ENCODE peak calls at places on chromosomes 16 and 17, in ten cellular contexts. D, I, Y, N, T, A, K, Z, X and W are unnamed samples.
A peak's percentile ranks its signal among the peaks of the same experiment; 100 is the strongest.

GRCh38 chr17:70608193-70608592 is 438.9 kb downstream of the KCNJ2 start:
- DNase-seq in X (no peak), Y (no peak), I (no peak), Z (no peak), N (no peak), D (no peak), A (no peak), T (no peak), K (no peak), W (no peak)

GRCh38 chr17:75262112-75262606 is 480 bp downstream of the MRPS7 start:
- DNase-seq in I (no peak), K (no peak), Y (no peak), X (no peak), A (no peak), T (no peak), N (peak; percentile 81), Z (no peak), D (no peak), W (no peak)

GRCh38 chr17:31235110-31235509 is 61.9 kb downstream of the OMG start:
- DNase-seq in A (no peak), Z (no peak), Y (no peak), X (no peak), I (no peak), D (no peak), N (no peak), T (no peak), K (no peak), W (no peak)

GRCh38 chr17:67639997-67640396 is 77.7 kb upstream of the NOL11 start:
- DNase-seq in T (no peak), Y (no peak), I (no peak), A (no peak), D (no peak), N (no peak), Z (no peak), K (no peak), X (no peak), W (no peak)

GRCh38 chr16:3665508-3665907 is 11.0 kb downstream of the DNASE1 start:
- DNase-seq in I (no peak), A (no peak), N (no peak), D (no peak), K (no peak), X (no peak), T (no peak), Z (no peak), Y (no peak), W (no peak)

GRCh38 chr17:30716461-30717289 is 107.8 kb downstream of the CRLF3 start:
- DNase-seq in K (peak; percentile 16), D (no peak), Z (no peak), T (no peak), X (no peak), N (peak; percentile 65), I (no peak), Y (no peak), A (no peak), W (peak; percentile 36)

GRCh38 chr17:76438906-76439305 is 14.0 kb downstream of the UBE2O start:
- DNase-seq in A (no peak), I (no peak), Z (no peak), T (no peak), K (peak; percentile 36), Y (no peak), X (no peak), D (no peak), N (no peak), W (no peak)

GRCh38 chr16:81198635-81199034 is 39.9 kb upstream of the BCO1 start:
- DNase-seq in D (no peak), Z (no peak), X (no peak), A (no peak), T (no peak), Y (no peak), I (no peak), K (no peak), N (no peak), W (no peak)

DNA sequence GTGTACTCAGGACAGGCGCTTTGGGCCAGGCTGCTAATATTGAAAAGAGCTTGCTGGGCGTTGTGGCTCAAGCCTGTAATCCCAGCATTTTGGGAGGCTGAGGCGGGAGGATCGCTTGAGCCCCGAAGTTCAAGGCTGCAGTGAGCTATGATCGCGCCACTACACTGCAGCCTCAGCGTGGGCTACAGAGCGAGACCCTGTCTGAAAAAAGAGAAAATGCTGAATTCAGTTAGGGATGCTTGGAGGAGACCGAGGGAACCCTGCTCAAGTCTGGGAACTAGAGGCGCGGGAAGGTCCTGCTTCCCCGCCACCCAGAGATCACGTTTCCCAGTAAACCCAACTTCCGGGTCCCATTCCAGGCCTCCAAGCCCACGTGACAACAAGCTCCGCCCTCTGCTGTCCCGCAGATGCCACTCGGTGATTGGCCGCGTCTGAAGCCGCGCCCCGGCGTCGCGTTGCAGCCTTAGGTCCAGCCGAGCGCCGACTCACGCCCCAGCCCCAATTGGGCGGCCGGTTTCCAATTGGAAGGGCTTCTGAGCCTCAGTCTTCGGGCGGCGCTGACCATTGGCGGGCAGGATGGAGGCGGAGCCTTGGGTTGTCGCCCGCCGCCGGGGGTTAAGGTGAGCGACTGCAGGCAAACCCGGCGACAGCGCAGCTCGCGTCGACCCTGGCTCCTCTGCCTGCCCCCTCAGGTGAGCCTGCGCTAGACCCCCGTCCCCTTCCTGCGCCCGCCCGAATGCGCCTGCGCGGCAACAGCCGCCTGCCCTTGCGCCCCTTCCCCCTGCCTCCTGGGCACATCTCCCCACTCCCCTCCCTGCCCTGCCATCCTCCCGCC is at the start of gene PHKG2:
- DNase-seq in N (peak; percentile 100), I (peak; percentile 99), K (peak; percentile 98), Y (peak; percentile 96), A (peak; percentile 98), D (peak; percentile 97), X (peak; percentile 99), T (peak; percentile 99), Z (peak; percentile 99), W (peak; percentile 99)
- TF ChIP-seq POLR2A in N (no peak), I (no peak), K (peak; percentile 66), Y (peak; percentile 65), A (peak; percentile 94), D (peak; percentile 92), X (peak; percentile 92), T (peak; percentile 61), Z (peak; percentile 58), W (peak; percentile 88)

GRCh38 chr17:17535957-17536356 is 39.8 kb upstream of the RASD1 start:
- DNase-seq in A (no peak), Z (peak; percentile 86), X (peak; percentile 77), Y (no peak), I (peak; percentile 94), K (peak; percentile 39), T (no peak), D (no peak), N (no peak), W (no peak)
- TF ChIP-seq POLR2A in A (no peak), Z (peak; percentile 26), X (peak; percentile 10), Y (no peak), I (no peak), K (no peak), T (peak; percentile 17), D (no peak), N (no peak), W (no peak)

GRCh38 chr16:1936945-1937479 is 6.0 kb downstream of the MSRB1 start:
- DNase-seq in K (no peak), X (no peak), D (no peak), T (no peak), Y (no peak), N (no peak), A (no peak), Z (no peak), I (no peak), W (no peak)

GRCh38 chr16:1940273-1941161 is 2.5 kb downstream of the MSRB1 start:
- DNase-seq in Z (no peak), Y (no peak), K (no peak), X (peak; percentile 93), D (no peak), I (no peak), A (no peak), N (no peak), T (no peak), W (no peak)

GRCh38 chr16:1941162-1941923 is 1.7 kb downstream of the MSRB1 start:
- DNase-seq in A (no peak), D (no peak), I (no peak), K (no peak), X (peak; percentile 73), Z (no peak), T (no peak), N (no peak), Y (no peak), W (no peak)

GRCh38 chr16:1938910-1939309 is 4.1 kb downstream of the MSRB1 start:
- DNase-seq in N (no peak), T (no peak), A (no peak), X (no peak), Z (no peak), Y (no peak), I (no peak), D (no peak), K (no peak), W (no peak)

DNA sequence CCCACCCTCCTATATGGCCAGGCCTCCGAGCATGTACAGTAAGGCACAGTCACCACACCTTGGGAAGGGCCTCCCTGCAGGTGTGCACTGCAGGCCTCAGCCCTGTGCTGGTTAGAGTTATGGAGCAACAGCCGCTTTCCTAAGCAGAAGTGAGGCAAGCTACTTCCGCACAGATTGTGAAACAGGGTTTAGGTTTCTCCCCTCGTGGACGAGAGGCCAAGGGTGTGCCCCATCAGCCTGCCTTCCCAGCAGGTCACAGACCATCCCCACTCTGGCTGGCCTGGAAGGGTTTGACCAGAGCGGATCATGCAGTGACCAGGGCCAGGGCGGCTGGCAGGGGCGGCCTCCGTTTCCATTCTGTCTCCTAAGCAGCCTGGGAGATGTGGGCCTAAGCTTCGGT is 4.7 kb downstream of the MSRB1 start:
- DNase-seq in I (no peak), Z (no peak), A (no peak), D (no peak), K (no peak), T (no peak), Y (no peak), X (no peak), N (no peak), W (no peak)
- TF ChIP-seq POLR2A in I (no peak), Z (no peak), A (no peak), D (no peak), K (no peak), T (no peak), Y (no peak), X (no peak), N (no peak), W (no peak)

GRCh38 chr16:89739383-89739782 is 18.0 kb downstream of the ZNF276 start:
- DNase-seq in Y (no peak), N (no peak), A (no peak), Z (no peak), I (no peak), K (no peak), T (no peak), X (no peak), D (no peak), W (no peak)

GRCh38 chr16:89744813-89745212 is 23.5 kb downstream of the ZNF276 start:
- DNase-seq in X (no peak), A (no peak), Z (peak; percentile 44), I (peak; percentile 73), Y (no peak), D (no peak), T (no peak), N (no peak), K (no peak), W (no peak)

GRCh38 chr16:89741342-89742014 is 20.1 kb downstream of the ZNF276 start:
- DNase-seq in Z (no peak), A (no peak), I (no peak), X (no peak), T (no peak), D (no peak), N (no peak), K (no peak), Y (no peak), W (no peak)

GRCh38 chr16:89746043-89746442 is 24.7 kb downstream of the ZNF276 start:
- DNase-seq in N (no peak), X (no peak), D (no peak), A (no peak), T (no peak), I (no peak), K (no peak), Y (no peak), Z (no peak), W (no peak)

DNA sequence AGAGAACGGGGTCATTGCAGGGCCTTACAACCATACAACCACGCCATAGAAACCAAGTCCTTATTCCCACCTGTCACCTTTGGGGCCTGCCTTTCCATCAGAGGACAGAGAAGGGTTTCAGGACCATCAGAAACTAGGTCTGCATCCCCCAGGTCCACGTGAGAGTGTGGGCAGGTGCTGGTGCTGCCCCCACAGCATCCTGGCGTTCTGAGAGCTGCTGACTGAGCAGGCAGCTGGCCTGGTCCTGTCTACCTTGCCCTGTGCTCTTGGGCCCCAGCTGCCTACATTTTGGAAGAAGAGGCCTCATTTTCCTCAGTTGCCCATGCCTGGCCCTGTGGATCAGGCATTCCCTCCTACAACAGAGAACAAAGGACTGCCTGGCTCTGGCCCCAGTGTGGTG is 21.6 kb downstream of the ZNF276 start:
- DNase-seq in T (no peak), X (no peak), D (no peak), N (no peak), A (no peak), Y (no peak), K (no peak), I (no peak), Z (no peak), W (no peak)
- TF ChIP-seq POLR2A in T (no peak), X (no peak), D (no peak), N (no peak), A (peak; percentile 33), Y (no peak), K (no peak), I (no peak), Z (no peak), W (no peak)